ENCODE peak calls at places on chromosome 10, in nine cellular contexts. One of them, this sample, is unnamed.
A peak's percentile ranks its signal among the peaks of the same experiment; 100 is the strongest.

GRCh38 chr10:69479241-69479730 is 28.0 kb downstream of the TSPAN15 start:
- DNase-seq in dorsolateral prefrontal cortex: peak; percentile 65
- DNase-seq in ascending aorta: no peak
- DNase-seq in endodermal cell: no peak
- DNase-seq in kidney epithelial cell: no peak
- DNase-seq in progenitor cell of endocrine pancreas: no peak
- DNase-seq in lower leg skin: no peak
- DNase-seq in AG09319: no peak
- DNase-seq in transverse colon: no peak
- DNase-seq in this sample: no peak

GRCh38 chr10:86401588-86402282 is 35.1 kb upstream of the GRID1 start:
- DNase-seq in dorsolateral prefrontal cortex: no peak
- DNase-seq in progenitor cell of endocrine pancreas: no peak
- DNase-seq in kidney epithelial cell: no peak
- DNase-seq in lower leg skin: peak; percentile 85
- DNase-seq in ascending aorta: no peak
- DNase-seq in AG09319: no peak
- DNase-seq in transverse colon: peak; percentile 28
- DNase-seq in endodermal cell: peak; percentile 77
- DNase-seq in this sample: no peak

GRCh38 chr10:66215005-66215404 is 710.8 kb upstream of the LRRTM3 start:
- DNase-seq in ascending aorta: no peak
- DNase-seq in kidney epithelial cell: no peak
- DNase-seq in lower leg skin: no peak
- DNase-seq in dorsolateral prefrontal cortex: no peak
- DNase-seq in endodermal cell: peak; percentile 67
- DNase-seq in progenitor cell of endocrine pancreas: no peak
- DNase-seq in AG09319: no peak
- DNase-seq in transverse colon: no peak
- DNase-seq in this sample: no peak

GRCh38 chr10:35422236-35422635 is 85.9 kb downstream of the CCNY start:
- DNase-seq in endodermal cell: no peak
- DNase-seq in progenitor cell of endocrine pancreas: no peak
- DNase-seq in AG09319: no peak
- DNase-seq in transverse colon: no peak
- DNase-seq in dorsolateral prefrontal cortex: no peak
- DNase-seq in ascending aorta: no peak
- DNase-seq in lower leg skin: no peak
- DNase-seq in kidney epithelial cell: peak; percentile 38
- DNase-seq in this sample: peak; percentile 40

GRCh38 chr10:51001587-51001986 is 72.7 kb upstream of the PRKG1 start:
- DNase-seq in AG09319: no peak
- DNase-seq in dorsolateral prefrontal cortex: no peak
- DNase-seq in kidney epithelial cell: no peak
- DNase-seq in progenitor cell of endocrine pancreas: no peak
- DNase-seq in lower leg skin: no peak
- DNase-seq in ascending aorta: no peak
- DNase-seq in endodermal cell: no peak
- DNase-seq in transverse colon: no peak
- DNase-seq in this sample: no peak

GRCh38 chr10:98404571-98405396 is 10.2 kb downstream of the PYROXD2 start:
- DNase-seq in transverse colon: no peak
- DNase-seq in progenitor cell of endocrine pancreas: no peak
- DNase-seq in endodermal cell: no peak
- DNase-seq in AG09319: no peak
- DNase-seq in lower leg skin: no peak
- DNase-seq in kidney epithelial cell: no peak
- DNase-seq in ascending aorta: no peak
- DNase-seq in dorsolateral prefrontal cortex: no peak
- DNase-seq in this sample: no peak

GRCh38 chr10:124149681-124150080 is 56.3 kb upstream of the CHST15 start:
- DNase-seq in lower leg skin: no peak
- DNase-seq in transverse colon: peak; percentile 35
- DNase-seq in progenitor cell of endocrine pancreas: no peak
- DNase-seq in kidney epithelial cell: no peak
- DNase-seq in endodermal cell: peak; percentile 44
- DNase-seq in dorsolateral prefrontal cortex: no peak
- DNase-seq in AG09319: no peak
- DNase-seq in ascending aorta: no peak
- DNase-seq in this sample: no peak

GRCh38 chr10:97713828-97714400 is 384 bp downstream of the MARVELD1 start:
- DNase-seq in lower leg skin: peak; percentile 93
- DNase-seq in progenitor cell of endocrine pancreas: peak; percentile 44
- DNase-seq in dorsolateral prefrontal cortex: peak; percentile 73
- DNase-seq in ascending aorta: peak; percentile 47
- DNase-seq in transverse colon: peak; percentile 77
- DNase-seq in AG09319: no peak
- DNase-seq in kidney epithelial cell: no peak
- DNase-seq in endodermal cell: peak; percentile 90
- DNase-seq in this sample: peak; percentile 82

GRCh38 chr10:16848562-16849154 is 31.4 kb upstream of the RSU1 start:
- DNase-seq in lower leg skin: no peak
- DNase-seq in progenitor cell of endocrine pancreas: no peak
- DNase-seq in endodermal cell: no peak
- DNase-seq in AG09319: no peak
- DNase-seq in transverse colon: no peak
- DNase-seq in kidney epithelial cell: no peak
- DNase-seq in dorsolateral prefrontal cortex: no peak
- DNase-seq in ascending aorta: no peak
- DNase-seq in this sample: no peak

GRCh38 chr10:100748251-100749058 is 3.1 kb downstream of the PAX2 start:
- DNase-seq in lower leg skin: no peak
- DNase-seq in progenitor cell of endocrine pancreas: no peak
- DNase-seq in ascending aorta: no peak
- DNase-seq in transverse colon: no peak
- DNase-seq in endodermal cell: peak; percentile 73
- DNase-seq in kidney epithelial cell: no peak
- DNase-seq in dorsolateral prefrontal cortex: no peak
- DNase-seq in AG09319: no peak
- DNase-seq in this sample: no peak

GRCh38 chr10:3783721-3784432 is 1.1 kb downstream of the KLF6 start:
- DNase-seq in endodermal cell: peak; percentile 82
- DNase-seq in lower leg skin: peak; percentile 94
- DNase-seq in progenitor cell of endocrine pancreas: no peak
- DNase-seq in transverse colon: peak; percentile 74
- DNase-seq in AG09319: peak; percentile 83
- DNase-seq in ascending aorta: no peak
- DNase-seq in kidney epithelial cell: no peak
- DNase-seq in dorsolateral prefrontal cortex: no peak
- DNase-seq in this sample: no peak

GRCh38 chr10:88733215-88733614 is 26.6 kb upstream of the LIPN start:
- DNase-seq in AG09319: no peak
- DNase-seq in endodermal cell: no peak
- DNase-seq in lower leg skin: no peak
- DNase-seq in kidney epithelial cell: no peak
- DNase-seq in progenitor cell of endocrine pancreas: no peak
- DNase-seq in dorsolateral prefrontal cortex: no peak
- DNase-seq in ascending aorta: no peak
- DNase-seq in transverse colon: no peak
- DNase-seq in this sample: no peak

GRCh38 chr10:88725798-88726197 is 19.7 kb downstream of the LIPK start:
- DNase-seq in kidney epithelial cell: no peak
- DNase-seq in progenitor cell of endocrine pancreas: no peak
- DNase-seq in lower leg skin: no peak
- DNase-seq in transverse colon: no peak
- DNase-seq in endodermal cell: no peak
- DNase-seq in dorsolateral prefrontal cortex: no peak
- DNase-seq in ascending aorta: no peak
- DNase-seq in AG09319: no peak
- DNase-seq in this sample: no peak

GRCh38 chr10:88730864-88731263 is 24.8 kb downstream of the LIPK start:
- DNase-seq in endodermal cell: no peak
- DNase-seq in dorsolateral prefrontal cortex: no peak
- DNase-seq in progenitor cell of endocrine pancreas: no peak
- DNase-seq in lower leg skin: no peak
- DNase-seq in kidney epithelial cell: no peak
- DNase-seq in transverse colon: no peak
- DNase-seq in ascending aorta: no peak
- DNase-seq in AG09319: no peak
- DNase-seq in this sample: no peak

GRCh38 chr10:88731296-88731695 is 25.2 kb downstream of the LIPK start:
- DNase-seq in dorsolateral prefrontal cortex: no peak
- DNase-seq in lower leg skin: no peak
- DNase-seq in endodermal cell: peak; percentile 55
- DNase-seq in kidney epithelial cell: no peak
- DNase-seq in AG09319: no peak
- DNase-seq in transverse colon: peak; percentile 46
- DNase-seq in ascending aorta: no peak
- DNase-seq in progenitor cell of endocrine pancreas: no peak
- DNase-seq in this sample: no peak

GRCh38 chr10:88728107-88728763 is 22.2 kb downstream of the LIPK start:
- DNase-seq in progenitor cell of endocrine pancreas: no peak
- DNase-seq in ascending aorta: no peak
- DNase-seq in lower leg skin: no peak
- DNase-seq in transverse colon: peak; percentile 11
- DNase-seq in endodermal cell: peak; percentile 99
- DNase-seq in kidney epithelial cell: no peak
- DNase-seq in AG09319: no peak
- DNase-seq in dorsolateral prefrontal cortex: no peak
- DNase-seq in this sample: no peak
- TF ChIP-seq CTCF in progenitor cell of endocrine pancreas: peak; percentile 46
- TF ChIP-seq CTCF in ascending aorta: no peak
- TF ChIP-seq CTCF in lower leg skin: no peak
- TF ChIP-seq CTCF in transverse colon: no peak
- TF ChIP-seq CTCF in endodermal cell: peak; percentile 99
- TF ChIP-seq CTCF in kidney epithelial cell: peak; percentile 14
- TF ChIP-seq CTCF in AG09319: peak; percentile 9
- TF ChIP-seq CTCF in dorsolateral prefrontal cortex: no peak
- TF ChIP-seq CTCF in this sample: peak; percentile 7

GRCh38 chr10:127196227-127196954 is at the start of gene INSYN2A:
- DNase-seq in lower leg skin: no peak
- DNase-seq in endodermal cell: peak; percentile 90
- DNase-seq in ascending aorta: no peak
- DNase-seq in transverse colon: peak; percentile 27
- DNase-seq in kidney epithelial cell: no peak
- DNase-seq in AG09319: no peak
- DNase-seq in progenitor cell of endocrine pancreas: no peak
- DNase-seq in dorsolateral prefrontal cortex: peak; percentile 35
- DNase-seq in this sample: no peak
- TF ChIP-seq CTCF in lower leg skin: no peak
- TF ChIP-seq CTCF in endodermal cell: peak; percentile 67
- TF ChIP-seq CTCF in ascending aorta: no peak
- TF ChIP-seq CTCF in transverse colon: no peak
- TF ChIP-seq CTCF in kidney epithelial cell: peak; percentile 31
- TF ChIP-seq CTCF in AG09319: peak; percentile 26
- TF ChIP-seq CTCF in progenitor cell of endocrine pancreas: peak; percentile 38
- TF ChIP-seq CTCF in dorsolateral prefrontal cortex: peak; percentile 43
- TF ChIP-seq CTCF in this sample: peak; percentile 37

DNA sequence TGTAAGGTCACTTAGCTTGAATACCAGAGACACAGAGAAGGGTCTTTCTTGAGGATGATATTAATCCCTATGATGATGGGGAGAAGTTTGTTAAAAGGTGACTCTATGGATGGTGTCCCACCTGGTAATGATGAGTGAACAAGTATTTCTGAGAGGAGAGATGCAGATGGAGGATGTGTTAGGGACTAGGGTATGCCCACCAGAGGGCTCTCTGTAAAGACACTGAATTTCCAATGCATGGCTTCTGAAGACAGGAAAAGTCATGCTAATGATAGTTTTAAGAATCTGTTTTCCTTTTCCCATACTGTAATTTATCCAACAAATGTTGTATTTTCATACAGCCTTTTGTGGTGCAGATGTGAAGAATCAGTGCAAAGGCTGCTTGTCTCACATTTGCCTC is 1250.9 kb upstream of the CELF2 start:
- DNase-seq in endodermal cell: no peak
- DNase-seq in transverse colon: no peak
- DNase-seq in AG09319: no peak
- DNase-seq in lower leg skin: no peak
- DNase-seq in ascending aorta: no peak
- DNase-seq in kidney epithelial cell: no peak
- DNase-seq in progenitor cell of endocrine pancreas: no peak
- DNase-seq in dorsolateral prefrontal cortex: no peak
- DNase-seq in this sample: no peak
- TF ChIP-seq CTCF in endodermal cell: peak; percentile 70
- TF ChIP-seq CTCF in transverse colon: no peak
- TF ChIP-seq CTCF in AG09319: no peak
- TF ChIP-seq CTCF in lower leg skin: no peak
- TF ChIP-seq CTCF in ascending aorta: no peak
- TF ChIP-seq CTCF in kidney epithelial cell: no peak
- TF ChIP-seq CTCF in progenitor cell of endocrine pancreas: no peak
- TF ChIP-seq CTCF in dorsolateral prefrontal cortex: no peak
- TF ChIP-seq CTCF in this sample: no peak

GRCh38 chr10:79981673-79982485 is 33.0 kb upstream of the SFTPD start:
- DNase-seq in transverse colon: peak; percentile 52
- DNase-seq in ascending aorta: no peak
- DNase-seq in dorsolateral prefrontal cortex: peak; percentile 19
- DNase-seq in lower leg skin: peak; percentile 91
- DNase-seq in AG09319: no peak
- DNase-seq in endodermal cell: peak; percentile 89
- DNase-seq in kidney epithelial cell: no peak
- DNase-seq in progenitor cell of endocrine pancreas: peak; percentile 48
- DNase-seq in this sample: no peak
- TF ChIP-seq CTCF in transverse colon: no peak
- TF ChIP-seq CTCF in ascending aorta: peak; percentile 21
- TF ChIP-seq CTCF in dorsolateral prefrontal cortex: no peak
- TF ChIP-seq CTCF in lower leg skin: no peak
- TF ChIP-seq CTCF in AG09319: no peak
- TF ChIP-seq CTCF in endodermal cell: peak; percentile 35
- TF ChIP-seq CTCF in kidney epithelial cell: no peak
- TF ChIP-seq CTCF in progenitor cell of endocrine pancreas: peak; percentile 26
- TF ChIP-seq CTCF in this sample: no peak

GRCh38 chr10:103089493-103089892 is 103.6 kb downstream of the NT5C2 start:
- DNase-seq in ascending aorta: no peak
- DNase-seq in progenitor cell of endocrine pancreas: no peak
- DNase-seq in kidney epithelial cell: no peak
- DNase-seq in dorsolateral prefrontal cortex: no peak
- DNase-seq in lower leg skin: no peak
- DNase-seq in AG09319: no peak
- DNase-seq in endodermal cell: no peak
- DNase-seq in transverse colon: no peak
- DNase-seq in this sample: no peak

GRCh38 chr10:103083266-103083976 is 109.7 kb downstream of the NT5C2 start:
- DNase-seq in kidney epithelial cell: no peak
- DNase-seq in lower leg skin: no peak
- DNase-seq in progenitor cell of endocrine pancreas: no peak
- DNase-seq in AG09319: no peak
- DNase-seq in ascending aorta: no peak
- DNase-seq in endodermal cell: no peak
- DNase-seq in dorsolateral prefrontal cortex: peak; percentile 70
- DNase-seq in transverse colon: no peak
- DNase-seq in this sample: no peak

GRCh38 chr10:103086261-103086660 is 106.8 kb downstream of the NT5C2 start:
- DNase-seq in endodermal cell: no peak
- DNase-seq in ascending aorta: no peak
- DNase-seq in lower leg skin: no peak
- DNase-seq in AG09319: peak; percentile 60
- DNase-seq in dorsolateral prefrontal cortex: no peak
- DNase-seq in kidney epithelial cell: no peak
- DNase-seq in transverse colon: no peak
- DNase-seq in progenitor cell of endocrine pancreas: no peak
- DNase-seq in this sample: no peak

GRCh38 chr10:103083977-103084320 is 109.1 kb downstream of the NT5C2 start:
- DNase-seq in lower leg skin: no peak
- DNase-seq in dorsolateral prefrontal cortex: no peak
- DNase-seq in kidney epithelial cell: no peak
- DNase-seq in endodermal cell: no peak
- DNase-seq in transverse colon: no peak
- DNase-seq in AG09319: no peak
- DNase-seq in ascending aorta: no peak
- DNase-seq in progenitor cell of endocrine pancreas: no peak
- DNase-seq in this sample: no peak

GRCh38 chr10:103086799-103087198 is 106.3 kb downstream of the NT5C2 start:
- DNase-seq in ascending aorta: no peak
- DNase-seq in AG09319: no peak
- DNase-seq in lower leg skin: no peak
- DNase-seq in endodermal cell: no peak
- DNase-seq in progenitor cell of endocrine pancreas: no peak
- DNase-seq in transverse colon: no peak
- DNase-seq in dorsolateral prefrontal cortex: no peak
- DNase-seq in kidney epithelial cell: no peak
- DNase-seq in this sample: no peak
- TF ChIP-seq CTCF in ascending aorta: peak; percentile 15
- TF ChIP-seq CTCF in AG09319: no peak
- TF ChIP-seq CTCF in lower leg skin: no peak
- TF ChIP-seq CTCF in endodermal cell: peak; percentile 48
- TF ChIP-seq CTCF in progenitor cell of endocrine pancreas: no peak
- TF ChIP-seq CTCF in transverse colon: no peak
- TF ChIP-seq CTCF in dorsolateral prefrontal cortex: no peak
- TF ChIP-seq CTCF in kidney epithelial cell: no peak
- TF ChIP-seq CTCF in this sample: no peak